ENCODE peak calls at places on chromosomes 13 and 19, in seven cellular contexts. S is H9, J is IMR-90, O is mesendoderm, Q is H1, G is trophoblast cell, Y is mesenchymal stem cell. X is an unnamed sample.

GRCh38 chr19:43639507-43640423 is at the start of gene CADM4:
- DNase-seq in S (peak; percentile 46), J (no peak), O (no peak), Q (no peak), G (no peak), Y (no peak), X (peak; percentile 41)

GRCh38 chr13:28488376-28489005 is 6.4 kb downstream of the FLT1 start:
- DNase-seq in S (no peak), J (no peak), O (no peak), Q (no peak), G (no peak), Y (no peak), X (no peak)

GRCh38 chr13:107370036-107370785 is 802.3 kb upstream of the ARGLU1 start:
- DNase-seq in S (no peak), J (peak; percentile 90), O (no peak), Q (no peak), G (no peak), Y (peak; percentile 80), X (no peak)

GRCh38 chr19:574658-575526 is 2.5 kb downstream of the BSG start:
- DNase-seq in S (no peak), J (peak; percentile 59), O (no peak), Q (no peak), G (no peak), Y (peak; percentile 56), X (no peak)

GRCh38 chr13:92196566-92197256 is 798.3 kb downstream of the GPC5 start:
- DNase-seq in S (no peak), J (peak; percentile 2), O (no peak), Q (no peak), G (no peak), Y (peak; percentile 8), X (no peak)

GRCh38 chr13:42047561-42048322 is 706 bp upstream of the DGKH start:
- DNase-seq in S (peak; percentile 59), J (peak; percentile 70), O (peak; percentile 79), Q (no peak), G (peak; percentile 47), Y (peak; percentile 78), X (peak; percentile 51)

GRCh38 chr13:95007322-95007721 is 293.9 kb downstream of the ABCC4 start:
- DNase-seq in S (no peak), J (no peak), O (peak; percentile 34), Q (no peak), G (no peak), Y (no peak), X (no peak)

GRCh38 chr19:18629166-18630088 is 7.4 kb upstream of the KLHL26 start:
- DNase-seq in S (no peak), J (no peak), O (no peak), Q (no peak), G (no peak), Y (no peak), X (no peak)

GRCh38 chr19:41521860-41522555 is 54.0 kb upstream of the CEACAM21 start:
- DNase-seq in S (no peak), J (no peak), O (no peak), Q (no peak), G (no peak), Y (no peak), X (peak; percentile 21)

GRCh38 chr13:46124967-46125933 is 20.4 kb upstream of the CPB2 start:
- DNase-seq in S (no peak), J (no peak), O (no peak), Q (no peak), G (no peak), Y (peak; percentile 14), X (no peak)

GRCh38 chr19:52943884-52944643 is 18.6 kb downstream of the ZNF816 start:
- DNase-seq in S (no peak), J (no peak), O (peak; percentile 59), Q (no peak), G (peak; percentile 64), Y (no peak), X (no peak)

GRCh38 chr13:44191504-44192171 is 182.0 kb upstream of the SERP2 start:
- DNase-seq in S (peak; percentile 53), J (peak; percentile 70), O (peak; percentile 78), Q (no peak), G (peak; percentile 76), Y (peak; percentile 54), X (peak; percentile 59)

GRCh38 chr19:12603714-12604113 is 6.9 kb downstream of the ZNF490 start:
- DNase-seq in S (no peak), J (peak; percentile 67), O (no peak), Q (no peak), G (no peak), Y (no peak), X (no peak)

GRCh38 chr19:44653977-44654784 is 10.5 kb downstream of the PVR start:
- DNase-seq in S (peak; percentile 78), J (peak; percentile 43), O (peak; percentile 76), Q (no peak), G (peak; percentile 54), Y (peak; percentile 52), X (peak; percentile 23)

GRCh38 chr19:13156968-13157882 is 7.0 kb downstream of the IER2 start:
- DNase-seq in S (no peak), J (no peak), O (no peak), Q (no peak), G (no peak), Y (peak; percentile 86), X (no peak)

GRCh38 chr13:95403349-95404140 is 102.3 kb upstream of the ABCC4 start:
- DNase-seq in S (peak; percentile 88), J (no peak), O (peak; percentile 83), Q (peak; percentile 36), G (no peak), Y (peak; percentile 30), X (peak; percentile 70)

GRCh38 chr19:18117692-18118378 is 20.3 kb downstream of the MAST3 start:
- DNase-seq in S (peak; percentile 94), J (peak; percentile 73), O (peak; percentile 91), Q (no peak), G (peak; percentile 80), Y (peak; percentile 80), X (peak; percentile 91)

GRCh38 chr13:112160558-112160957 is 93.6 kb downstream of the SOX1 start:
- DNase-seq in S (no peak), J (no peak), O (no peak), Q (no peak), G (no peak), Y (no peak), X (no peak)

GRCh38 chr19:52692431-52693008 is 42.3 kb downstream of the ZNF611 start:
- DNase-seq in S (no peak), J (no peak), O (no peak), Q (no peak), G (no peak), Y (no peak), X (no peak)

GRCh38 chr13:85174291-85174690 is 624.9 kb downstream of the SLITRK6 start:
- DNase-seq in S (no peak), J (no peak), O (no peak), Q (no peak), G (no peak), Y (no peak), X (no peak)

GRCh38 chr13:85166891-85167290 is 632.3 kb downstream of the SLITRK6 start:
- DNase-seq in S (no peak), J (no peak), O (no peak), Q (no peak), G (no peak), Y (peak; percentile 5), X (no peak)

DNA sequence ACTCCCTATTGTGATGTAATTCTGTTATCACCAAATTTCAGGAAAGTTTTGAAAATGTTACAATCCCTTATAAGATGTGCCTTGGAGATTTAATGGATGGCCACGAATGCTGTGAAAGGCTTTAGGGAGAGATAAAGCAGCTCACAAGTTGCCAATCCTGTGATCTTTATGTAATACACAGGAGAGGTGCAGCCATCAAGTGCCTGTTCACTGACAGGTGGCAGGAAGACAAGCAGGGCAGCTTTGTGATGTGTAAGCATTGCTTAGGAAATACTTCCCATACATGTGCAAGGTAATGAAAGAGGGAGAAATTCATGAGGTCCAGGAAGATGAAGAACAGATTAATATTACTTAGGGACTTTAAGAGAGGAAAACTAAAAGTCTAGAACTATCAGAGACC is 628.8 kb downstream of the SLITRK6 start:
- DNase-seq in S (no peak), J (no peak), O (no peak), Q (no peak), G (no peak), Y (no peak), X (no peak)
- H3K4ac ChIP-seq in S (no peak overlapping the region), J (no peak overlapping the region), O (no peak overlapping the region), Q (no peak overlapping the region), G (no peak overlapping the region), Y (no peak overlapping the region), X (no peak overlapping the region)

DNA sequence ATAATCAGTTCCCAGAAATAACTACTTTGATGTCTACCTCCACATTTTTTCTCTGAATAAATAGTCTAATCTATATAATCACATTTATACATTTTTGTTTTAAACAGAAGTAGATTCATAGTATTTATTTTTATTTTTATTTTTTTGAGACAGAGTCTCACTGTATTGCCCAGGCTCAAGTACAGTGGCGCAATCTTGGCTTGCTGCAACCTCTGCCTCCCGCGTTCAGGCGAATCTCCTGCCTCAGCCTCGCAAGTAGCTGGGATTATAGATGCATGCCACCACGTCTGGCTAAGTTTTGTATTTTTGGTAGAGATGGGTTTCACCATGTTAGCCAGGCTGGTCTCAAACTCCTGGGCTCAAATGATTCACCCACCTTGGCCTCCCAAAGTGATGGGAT is 16.7 kb downstream of the TM9SF2 start:
- DNase-seq in S (no peak), J (no peak), O (no peak), Q (no peak), G (no peak), Y (no peak), X (no peak)
- H3K4ac ChIP-seq in S (no peak overlapping the region), J (no peak overlapping the region), O (no peak overlapping the region), Q (no peak overlapping the region), G (no peak overlapping the region), Y (no peak overlapping the region), X (no peak overlapping the region)

DNA sequence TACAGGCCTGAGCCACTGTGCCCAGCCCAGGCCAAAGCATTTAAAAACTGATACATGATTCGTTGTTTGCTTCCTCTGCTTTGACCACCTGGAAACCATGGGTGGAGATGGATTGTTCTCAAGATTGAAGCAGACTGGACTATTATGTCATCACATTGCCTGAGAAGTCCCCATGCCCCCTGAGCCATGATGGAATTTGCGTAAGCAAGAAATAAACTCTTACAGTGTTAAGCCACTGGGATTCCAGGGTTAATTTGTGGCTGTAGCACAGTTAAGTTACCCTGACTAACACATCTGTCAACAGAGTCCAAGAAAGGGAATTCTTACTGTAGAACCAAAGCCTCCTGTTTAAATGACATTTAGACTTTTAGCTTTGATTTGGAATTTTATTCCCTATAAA is 19.4 kb upstream of the DHRS12 start:
- DNase-seq in S (no peak), J (no peak), O (no peak), Q (no peak), G (no peak), Y (no peak), X (no peak)
- H3K4ac ChIP-seq in S (no peak overlapping the region), J (no peak overlapping the region), O (no peak overlapping the region), Q (no peak overlapping the region), G (no peak overlapping the region), Y (no peak overlapping the region), X (no peak overlapping the region)

DNA sequence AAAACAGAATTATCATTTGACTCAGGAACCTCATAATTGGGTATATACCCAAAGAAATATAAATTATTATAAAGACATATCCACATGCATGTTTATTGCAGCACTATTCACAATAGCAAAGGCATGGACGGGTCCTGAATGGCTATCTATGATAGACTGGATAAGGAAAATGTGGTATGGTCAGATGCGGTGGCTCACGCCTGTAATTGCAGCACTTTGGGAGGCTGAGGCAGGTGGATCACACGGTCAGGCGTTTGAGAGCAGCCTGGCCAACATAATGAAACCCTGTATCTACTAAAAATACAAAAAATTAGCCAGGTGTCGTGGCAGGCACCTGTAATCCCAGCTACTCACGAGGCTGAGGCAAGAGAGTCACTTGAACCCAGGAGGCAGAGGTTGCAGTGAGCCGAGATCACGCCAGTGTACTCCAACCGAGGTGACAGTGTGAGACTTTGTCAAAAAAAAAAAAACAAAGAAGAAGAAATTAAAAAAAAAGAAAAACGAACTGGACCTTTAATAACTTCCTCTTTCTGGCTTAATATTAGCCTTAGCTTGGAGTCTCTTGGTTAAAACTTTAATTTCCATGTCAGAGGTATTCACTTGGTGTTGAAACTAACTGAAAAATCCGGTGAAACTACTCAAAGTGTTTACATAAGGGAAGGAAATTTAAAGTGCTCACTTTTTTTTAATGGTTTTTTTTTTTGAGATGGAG is 104.4 kb downstream of the ZNF486 start:
- DNase-seq in S (no peak), J (no peak), O (no peak), Q (no peak), G (no peak), Y (no peak), X (no peak)
- H3K4ac ChIP-seq in S (no peak overlapping the region), J (no peak overlapping the region), O (no peak overlapping the region), Q (no peak overlapping the region), G (no peak overlapping the region), Y (no peak overlapping the region), X (no peak overlapping the region)

X was measured in neuronal stem cell.